ENCODE peak calls at places on chromosomes 3 and 15, in seven cellular contexts. T is A549, C is Caki2, X is islet precursor cell, I is vagina, D is WERI-Rb-1, J is left ventricle myocardium inferior. Y is an unnamed sample.
A peak's percentile ranks its signal among the peaks of the same experiment; 100 is the strongest.

GRCh38 chr3:52108302-52109232 is 45.7 kb downstream of the POC1A start:
- DNase-seq in D (peak; percentile 38), T (no peak), C (no peak), I (no peak), J (peak; percentile 55), X (no peak), Y (no peak)

GRCh38 chr15:51185213-51185619 is 90.5 kb upstream of the TNFAIP8L3 start:
- DNase-seq in X (no peak), I (no peak), C (no peak), T (no peak), J (no peak), D (no peak), Y (no peak)

GRCh38 chr3:195522254-195523023 is 20.7 kb downstream of the PPP1R2 start:
- DNase-seq in T (peak; percentile 43), I (no peak), C (no peak), X (no peak), D (no peak), J (no peak), Y (no peak)

GRCh38 chr15:67776600-67776999 is 48.7 kb upstream of the SKOR1 start:
- DNase-seq in X (no peak), T (no peak), D (no peak), J (no peak), C (no peak), I (no peak), Y (no peak)

GRCh38 chr3:145648396-145648795 is 512.6 kb downstream of the PLOD2 start:
- DNase-seq in X (no peak), J (no peak), C (no peak), I (no peak), D (peak; percentile 73), T (no peak), Y (no peak)

GRCh38 chr15:79310612-79310984 is 314 bp upstream of the TMED3 start:
- DNase-seq in D (no peak), I (no peak), X (no peak), C (no peak), T (no peak), J (no peak), Y (no peak)

GRCh38 chr3:185813691-185814215 is 11.1 kb downstream of the IGF2BP2 start:
- DNase-seq in I (no peak), D (no peak), C (no peak), X (peak; percentile 96), J (no peak), T (no peak), Y (no peak)

GRCh38 chr3:23752126-23752525 is 53.6 kb upstream of the UBE2E1 start:
- DNase-seq in J (no peak), I (no peak), C (no peak), T (no peak), D (no peak), X (peak; percentile 93), Y (no peak)

GRCh38 chr3:127749787-127750225 is 72.5 kb downstream of the MGLL start:
- DNase-seq in T (no peak), J (no peak), I (no peak), D (no peak), C (no peak), X (no peak), Y (no peak)

GRCh38 chr3:37726445-37727000 is 135.2 kb upstream of the CTDSPL start:
- DNase-seq in J (no peak), T (no peak), I (no peak), X (no peak), C (no peak), D (no peak), Y (peak; percentile 34)

GRCh38 chr15:74264081-74264501 is 28.0 kb downstream of the CCDC33 start:
- DNase-seq in D (no peak), C (no peak), T (no peak), I (no peak), X (no peak), J (no peak), Y (no peak)

GRCh38 chr3:98038241-98038640 is 3.1 kb upstream of the GABRR3 start:
- DNase-seq in I (no peak), C (no peak), X (no peak), T (no peak), D (no peak), J (no peak), Y (no peak)

GRCh38 chr3:139251529-139251928 is 92.3 kb upstream of the MRPS22 start:
- DNase-seq in D (no peak), T (no peak), C (no peak), X (no peak), J (no peak), I (no peak), Y (peak; percentile 60)

GRCh38 chr3:16768956-16769355 is 115.8 kb upstream of the PLCL2 start:
- DNase-seq in D (no peak), I (no peak), X (no peak), T (no peak), J (no peak), C (no peak), Y (no peak)

GRCh38 chr15:37088436-37088835 is 11.9 kb downstream of the MEIS2 start:
- DNase-seq in C (no peak), T (no peak), J (no peak), X (no peak), I (no peak), D (no peak), Y (no peak)

GRCh38 chr3:121747976-121748375 is 1.6 kb downstream of the GOLGB1 start:
- DNase-seq in X (no peak), T (no peak), J (no peak), D (no peak), I (no peak), C (no peak), Y (no peak)

GRCh38 chr3:112362221-112362620 is 29.3 kb downstream of the CD200 start:
- DNase-seq in X (no peak), C (no peak), D (no peak), J (no peak), I (no peak), T (no peak), Y (no peak)

GRCh38 chr15:48318131-48318530 is 13.1 kb upstream of the DUT start:
- DNase-seq in D (no peak), J (no peak), I (no peak), C (no peak), T (no peak), X (no peak), Y (no peak)

GRCh38 chr3:32413845-32414526 is 22.3 kb downstream of the CMTM7 start:
- DNase-seq in C (no peak), I (no peak), D (peak; percentile 36), X (no peak), T (no peak), J (no peak), Y (no peak)

GRCh38 chr15:91482799-91483198 is 370.7 kb upstream of the SLCO3A1 start:
- DNase-seq in X (no peak), I (no peak), C (no peak), T (no peak), J (no peak), D (no peak), Y (no peak)

GRCh38 chr3:135260025-135260424 is 465.0 kb downstream of the EPHB1 start:
- DNase-seq in I (no peak), J (no peak), D (no peak), T (no peak), C (no peak), X (peak; percentile 53), Y (no peak)

GRCh38 chr3:16790432-16791379 is 94.0 kb upstream of the PLCL2 start:
- DNase-seq in I (no peak), X (no peak), C (no peak), T (no peak), D (no peak), J (no peak), Y (no peak)

GRCh38 chr3:157786216-157786615 is 283.0 kb upstream of the VEPH1 start:
- DNase-seq in D (no peak), I (no peak), X (no peak), C (peak; percentile 18), T (no peak), J (no peak), Y (no peak)

GRCh38 chr15:70582143-70582945 is 181.0 kb downstream of the UACA start:
- DNase-seq in T (no peak), D (no peak), X (peak; percentile 41), J (no peak), I (no peak), C (no peak), Y (no peak)

GRCh38 chr3:160773722-160774121 is 17.7 kb downstream of the PPM1L start:
- DNase-seq in J (no peak), X (no peak), D (no peak), T (no peak), C (no peak), I (no peak), Y (no peak)

GRCh38 chr3:71847794-71848193 is 62.8 kb upstream of the PROK2 start:
- DNase-seq in I (no peak), X (peak; percentile 56), D (no peak), T (no peak), J (no peak), C (no peak), Y (no peak)

GRCh38 chr15:68195336-68196112 is 9.6 kb downstream of the CALML4 start:
- DNase-seq in X (no peak), I (no peak), T (no peak), D (no peak), C (no peak), J (no peak), Y (no peak)

GRCh38 chr3:15361494-15362214 is 29.3 kb upstream of the SH3BP5 start:
- DNase-seq in I (no peak), C (no peak), J (no peak), X (peak; percentile 89), T (no peak), D (no peak), Y (no peak)

GRCh38 chr3:187903697-187904096 is 158.4 kb upstream of the BCL6 start:
- DNase-seq in I (no peak), J (no peak), D (no peak), T (no peak), X (no peak), C (no peak), Y (no peak)

GRCh38 chr3:143328459-143328858 is 208.9 kb downstream of the CHST2 start:
- DNase-seq in C (no peak), J (no peak), I (no peak), D (no peak), X (no peak), T (no peak), Y (no peak)

GRCh38 chr3:99502871-99503270 is 135.5 kb upstream of the COL8A1 start:
- DNase-seq in T (no peak), C (no peak), I (no peak), X (no peak), D (no peak), J (no peak), Y (no peak)

GRCh38 chr3:71055602-71056001 is 527.9 kb downstream of the FOXP1 start:
- DNase-seq in C (no peak), J (no peak), T (no peak), I (no peak), X (no peak), D (no peak), Y (no peak)

GRCh38 chr3:187183903-187184302 is 13.4 kb upstream of the RTP1 start:
- DNase-seq in D (no peak), J (no peak), I (no peak), X (peak; percentile 2), C (no peak), T (no peak), Y (no peak)

GRCh38 chr3:11846281-11847034 is at the start of gene TAMM41:
- DNase-seq in C (peak; percentile 70), D (peak; percentile 94), X (peak; percentile 95), I (peak; percentile 90), T (peak; percentile 96), J (peak; percentile 92), Y (peak; percentile 91)

GRCh38 chr15:90750186-90750585 is 33.0 kb downstream of the BLM start:
- DNase-seq in J (no peak), T (no peak), X (no peak), C (no peak), I (no peak), D (no peak), Y (no peak)

GRCh38 chr3:51384145-51384729 is 854 bp upstream of the MANF start:
- DNase-seq in J (peak; percentile 27), X (peak; percentile 68), C (no peak), D (no peak), T (no peak), I (no peak), Y (peak; percentile 43)

GRCh38 chr15:38073278-38073930 is 139.0 kb downstream of the TMCO5A start:
- DNase-seq in J (no peak), X (peak; percentile 59), D (no peak), T (no peak), I (no peak), C (no peak), Y (peak; percentile 62)

Y was measured in adrenal gland.